ENCODE peak calls at places on chromosomes 12 and 14, in six cellular contexts. J is HFFc6; E is activated CD8-positive, alpha-beta T cell treated with anti-CD3 and anti-CD28 coated beads for 36 hours; C is AG04450; V is GM06990; I is stomach. Z is an unnamed sample.

GRCh38 chr12:54579696-54580333 is 8.6 kb downstream of the PPP1R1A start:
- DNase-seq in J (peak; percentile 64), E (peak; percentile 91), C (peak; percentile 26), V (peak; percentile 47), I (peak; percentile 90), Z (peak; percentile 87)

GRCh38 chr14:76810953-76811400 is 1.7 kb downstream of the ANGEL1 start:
- DNase-seq in J (peak; percentile 41), E (peak; percentile 27), C (no peak), V (no peak), I (no peak), Z (peak; percentile 50)

GRCh38 chr14:50059773-50060629 is 56.4 kb downstream of the VCPKMT start:
- DNase-seq in J (no peak), E (no peak), C (no peak), V (no peak), I (no peak), Z (no peak)

GRCh38 chr12:95173392-95174251 is 43.6 kb downstream of the FGD6 start:
- DNase-seq in J (peak; percentile 66), E (no peak), C (peak; percentile 81), V (no peak), I (peak; percentile 65), Z (no peak)

GRCh38 chr14:38078393-38078792 is 129.3 kb upstream of the SSTR1 start:
- DNase-seq in J (no peak), E (peak; percentile 68), C (no peak), V (no peak), I (peak; percentile 30), Z (no peak)

GRCh38 chr14:103393687-103394626 is 8.7 kb downstream of the MARK3 start:
- DNase-seq in J (peak; percentile 47), E (no peak), C (no peak), V (peak; percentile 15), I (no peak), Z (peak; percentile 34)

GRCh38 chr14:74579447-74580274 is 32.4 kb downstream of the LTBP2 start:
- DNase-seq in J (peak; percentile 84), E (peak; percentile 86), C (peak; percentile 69), V (no peak), I (no peak), Z (no peak)

GRCh38 chr12:71541583-71541982 is 102.0 kb downstream of the LGR5 start:
- DNase-seq in J (no peak), E (no peak), C (no peak), V (no peak), I (no peak), Z (no peak)

GRCh38 chr12:68175566-68176033 is 16.1 kb upstream of the IFNG start:
- DNase-seq in J (no peak), E (peak; percentile 83), C (no peak), V (peak; percentile 51), I (no peak), Z (peak; percentile 63)

GRCh38 chr12:92294676-92295440 is 149.2 kb upstream of the BTG1 start:
- DNase-seq in J (no peak), E (no peak), C (peak; percentile 59), V (no peak), I (no peak), Z (no peak)

GRCh38 chr12:8829128-8829524 is 6.7 kb downstream of the A2ML1 start:
- DNase-seq in J (no peak), E (no peak), C (no peak), V (no peak), I (no peak), Z (no peak)

GRCh38 chr14:25006961-25007795 is 42.8 kb downstream of the STXBP6 start:
- DNase-seq in J (peak; percentile 97), E (no peak), C (peak; percentile 8), V (no peak), I (no peak), Z (no peak)

GRCh38 chr14:32710351-32711102 is 228.2 kb upstream of the NPAS3 start:
- DNase-seq in J (no peak), E (no peak), C (no peak), V (no peak), I (no peak), Z (no peak)

GRCh38 chr12:113403435-113404415 is at the start of gene SDS:
- DNase-seq in J (no peak), E (no peak), C (peak; percentile 16), V (no peak), I (peak; percentile 31), Z (no peak)

GRCh38 chr12:127594351-127594970 is 672.5 kb upstream of the TMEM132C start:
- DNase-seq in J (no peak), E (no peak), C (no peak), V (no peak), I (no peak), Z (no peak)

GRCh38 chr12:3296409-3296701 is 194.6 kb upstream of the PRMT8 start:
- DNase-seq in J (no peak), E (no peak), C (no peak), V (no peak), I (no peak), Z (no peak)

GRCh38 chr12:29317556-29318363 is 63.2 kb downstream of the ERGIC2 start:
- DNase-seq in J (peak; percentile 21), E (peak; percentile 52), C (no peak), V (no peak), I (peak; percentile 38), Z (peak; percentile 57)

GRCh38 chr12:48003226-48004038 is 844 bp downstream of the COL2A1 start:
- DNase-seq in J (no peak), E (peak; percentile 35), C (no peak), V (no peak), I (no peak), Z (peak; percentile 41)

GRCh38 chr14:104681689-104682074 is 7.7 kb upstream of the INF2 start:
- DNase-seq in J (peak; percentile 52), E (no peak), C (no peak), V (no peak), I (peak; percentile 92), Z (no peak)

DNA sequence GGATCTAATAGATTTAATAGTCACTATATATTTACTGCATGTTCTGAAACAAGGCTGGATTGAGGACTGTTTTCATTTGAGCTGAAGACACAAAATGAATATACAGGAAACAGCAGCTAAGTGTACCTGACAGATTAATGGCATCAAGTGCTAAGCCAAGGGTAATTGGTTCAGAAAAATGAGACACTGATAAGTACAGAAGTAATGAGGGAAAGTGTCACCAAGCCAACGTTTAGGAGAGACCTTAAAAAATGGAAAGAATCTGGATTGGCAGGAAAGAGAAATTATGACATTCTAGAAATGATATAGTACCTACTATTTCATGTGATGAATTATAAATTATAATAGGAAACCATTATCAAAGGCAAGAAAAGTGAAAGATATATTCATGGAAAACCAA is 20.8 kb upstream of the DUSP16 start:
- DNase-seq in J (no peak), E (no peak), C (no peak), V (no peak), I (no peak), Z (no peak)
- TF ChIP-seq CTCF in J (no peak), E (no peak), C (no peak), V (no peak), I (no peak), Z (no peak)

DNA sequence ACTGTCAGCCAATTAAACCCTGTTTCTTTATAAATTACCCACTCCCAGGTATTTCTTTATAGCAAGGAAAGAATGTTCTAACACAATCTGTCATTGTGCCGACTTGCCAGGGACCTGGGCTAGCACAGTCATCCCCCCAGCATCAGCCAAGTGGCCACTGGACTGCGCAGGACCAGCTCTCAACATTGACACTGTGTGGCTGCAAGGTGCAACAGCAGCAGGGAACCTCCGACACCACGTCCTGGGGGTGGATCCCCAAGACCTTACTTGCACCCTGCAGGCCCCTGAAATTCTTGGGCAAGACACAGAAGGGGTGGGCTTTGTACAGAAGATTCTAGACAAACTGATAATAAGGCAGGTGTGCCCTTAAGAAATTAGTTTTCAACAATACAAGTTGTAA is 309.5 kb downstream of the GLT1D1 start:
- DNase-seq in J (no peak), E (no peak), C (no peak), V (no peak), I (no peak), Z (no peak)
- TF ChIP-seq CTCF in J (no peak), E (no peak), C (no peak), V (no peak), I (no peak), Z (no peak)

GRCh38 chr12:130514149-130514551 is 176.5 kb downstream of the PIWIL1 start:
- DNase-seq in J (no peak), E (no peak), C (no peak), V (no peak), I (no peak), Z (no peak)

GRCh38 chr12:130509454-130509853 is 171.8 kb downstream of the PIWIL1 start:
- DNase-seq in J (no peak), E (no peak), C (no peak), V (no peak), I (no peak), Z (no peak)

GRCh38 chr12:130511285-130511684 is 173.6 kb downstream of the PIWIL1 start:
- DNase-seq in J (no peak), E (no peak), C (no peak), V (no peak), I (no peak), Z (no peak)

GRCh38 chr12:130517588-130517987 is 179.9 kb downstream of the PIWIL1 start:
- DNase-seq in J (no peak), E (no peak), C (no peak), V (no peak), I (no peak), Z (no peak)

DNA sequence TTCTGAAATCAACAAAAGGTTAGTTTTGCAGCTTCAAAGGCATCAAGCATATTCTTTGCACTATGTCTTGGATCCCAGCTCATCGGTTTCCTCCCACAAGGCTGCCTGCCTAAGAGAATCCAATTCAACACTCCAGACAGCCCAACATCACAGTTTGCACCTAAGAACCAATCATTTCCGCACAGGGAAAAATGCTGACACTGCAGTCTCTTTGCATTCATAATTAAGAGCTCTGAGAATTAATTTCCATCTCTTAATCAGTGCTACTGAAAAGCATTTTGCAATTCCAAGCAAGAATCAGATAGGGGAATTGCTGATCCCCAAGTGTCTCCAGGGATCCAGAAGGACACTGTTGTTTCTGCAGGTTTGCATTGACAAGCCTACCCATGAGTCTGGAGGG is 175.9 kb downstream of the PIWIL1 start:
- DNase-seq in J (no peak), E (no peak), C (no peak), V (no peak), I (no peak), Z (no peak)
- TF ChIP-seq CTCF in J (no peak), E (no peak), C (no peak), V (no peak), I (no peak), Z (no peak)

GRCh38 chr12:5070090-5070489 is 26.4 kb downstream of the KCNA5 start:
- DNase-seq in J (no peak), E (no peak), C (no peak), V (no peak), I (no peak), Z (no peak)

GRCh38 chr12:5071496-5071895 is 27.8 kb downstream of the KCNA5 start:
- DNase-seq in J (no peak), E (no peak), C (no peak), V (no peak), I (no peak), Z (no peak)

GRCh38 chr12:5073838-5074237 is 30.2 kb downstream of the KCNA5 start:
- DNase-seq in J (peak; percentile 28), E (peak; percentile 9), C (no peak), V (no peak), I (no peak), Z (no peak)

GRCh38 chr12:5072326-5072725 is 28.6 kb downstream of the KCNA5 start:
- DNase-seq in J (no peak), E (no peak), C (no peak), V (no peak), I (no peak), Z (no peak)

DNA sequence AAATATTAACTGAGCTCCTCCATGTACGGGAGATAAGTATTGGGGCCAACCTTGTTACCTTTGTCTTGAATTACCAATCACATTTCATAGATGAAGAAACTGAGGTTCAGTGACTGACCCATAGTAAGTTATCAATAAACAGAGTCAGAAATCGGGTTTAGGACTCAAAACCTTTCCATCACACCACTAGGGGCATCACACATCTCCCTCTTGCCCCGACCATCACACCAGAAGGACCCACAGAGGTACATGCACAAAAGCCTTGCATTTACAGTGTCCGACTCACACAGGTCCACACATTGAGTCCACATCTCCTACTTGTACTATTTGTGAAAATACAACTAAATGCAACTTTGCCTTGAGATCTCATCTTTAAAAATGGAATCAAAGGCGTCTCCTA is 29.4 kb downstream of the KCNA5 start:
- DNase-seq in J (no peak), E (no peak), C (no peak), V (no peak), I (no peak), Z (no peak)
- TF ChIP-seq CTCF in J (peak; percentile 45), E (no peak), C (no peak), V (peak; percentile 26), I (no peak), Z (no peak)